ENCODE peak calls at places on chromosomes 11 and 22, in five cellular contexts. S, B, K, P and O are unnamed samples.
A peak's percentile ranks its signal among the peaks of the same experiment; 100 is the strongest.

GRCh38 chr22:25388415-25388814 is 169.0 kb downstream of the CRYBB2 start:
- DNase-seq in S (no peak), B (no peak), K (no peak), P (no peak), O (no peak)

GRCh38 chr11:57368106-57368826 is 12.7 kb downstream of the PRG3 start:
- DNase-seq in S (no peak), B (no peak), K (no peak), P (no peak), O (no peak)

GRCh38 chr11:100980156-100980555 is 149.5 kb downstream of the PGR start:
- DNase-seq in S (peak; percentile 22), B (no peak), K (no peak), P (no peak), O (no peak)

GRCh38 chr22:46491936-46492335 is 45.5 kb downstream of the CELSR1 start:
- DNase-seq in S (no peak), B (no peak), K (no peak), P (no peak), O (no peak)

GRCh38 chr11:130472434-130472961 is 24.1 kb downstream of the ADAMTS15 start:
- DNase-seq in S (no peak), B (no peak), K (no peak), P (no peak), O (no peak)

GRCh38 chr11:64100345-64100744 is 64.6 kb downstream of the FLRT1 start:
- DNase-seq in S (no peak), B (no peak), K (no peak), P (no peak), O (no peak)

GRCh38 chr11:68025047-68025446 is 5.4 kb upstream of the NDUFS8 start:
- DNase-seq in S (no peak), B (no peak), K (no peak), P (no peak), O (no peak)

GRCh38 chr11:76769071-76769560 is 14.0 kb upstream of the TSKU start:
- DNase-seq in S (no peak), B (no peak), K (peak; percentile 50), P (no peak), O (no peak)

GRCh38 chr11:21975242-21975641 is 217.6 kb upstream of the ANO5 start:
- DNase-seq in S (peak; percentile 31), B (no peak), K (no peak), P (no peak), O (no peak)

GRCh38 chr11:6202036-6202435 is 3.0 kb downstream of the OR52W1 start:
- DNase-seq in S (no peak), B (no peak), K (no peak), P (no peak), O (no peak)

GRCh38 chr11:58059011-58059358 is 28.2 kb downstream of the OR6Q1 start:
- DNase-seq in S (peak; percentile 56), B (peak; percentile 30), K (no peak), P (no peak), O (no peak)

GRCh38 chr11:100902454-100903141 is 215.5 kb downstream of the ARHGAP42 start:
- DNase-seq in S (no peak), B (peak; percentile 24), K (no peak), P (no peak), O (no peak)

GRCh38 chr11:9754041-9754471 is 90.2 kb downstream of the SWAP70 start:
- DNase-seq in S (no peak), B (no peak), K (no peak), P (no peak), O (no peak)

GRCh38 chr11:20964985-20965384 is 295.6 kb downstream of the NELL1 start:
- DNase-seq in S (no peak), B (no peak), K (no peak), P (no peak), O (no peak)

GRCh38 chr11:14347991-14348390 is 11.0 kb downstream of the RRAS2 start:
- DNase-seq in S (no peak), B (no peak), K (no peak), P (no peak), O (no peak)

GRCh38 chr11:3221408-3222002 is 2.9 kb upstream of the MRGPRG start:
- DNase-seq in S (no peak), B (no peak), K (no peak), P (no peak), O (no peak)

GRCh38 chr11:61390161-61390560 is 2.2 kb upstream of the TMEM216 start:
- DNase-seq in S (no peak), B (no peak), K (no peak), P (no peak), O (no peak)

GRCh38 chr22:25555506-25556060 is 8.9 kb upstream of the GRK3 start:
- DNase-seq in S (no peak), B (no peak), K (no peak), P (no peak), O (no peak)

DNA sequence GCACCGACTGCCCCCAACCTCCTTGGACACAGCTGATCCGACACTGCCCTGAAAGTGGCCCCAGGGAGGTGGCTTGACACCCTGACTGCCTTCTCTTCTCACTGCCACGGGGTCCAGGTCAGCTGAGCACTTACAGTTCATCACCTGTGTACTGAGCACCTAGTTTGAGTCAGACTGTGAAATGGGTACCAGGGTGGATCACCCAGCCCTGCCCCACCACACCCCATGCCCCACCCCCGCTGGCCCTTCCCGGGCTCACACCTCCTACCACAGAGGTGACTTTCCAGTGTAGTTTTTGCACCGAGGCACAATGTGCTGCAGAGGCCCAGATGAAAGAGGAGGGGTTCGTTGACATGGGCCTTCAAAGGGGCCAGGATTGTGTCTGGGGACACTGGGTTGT is 59.5 kb downstream of the PRDM11 start:
- DNase-seq in S (no peak), B (no peak), K (no peak), P (no peak), O (no peak)
- H3K27me3 ChIP-seq in S (no peaks in the 10 kb centered on the region), B (no peaks in the 10 kb centered on the region), K (no peaks in the 10 kb centered on the region), P (no peaks in the 10 kb centered on the region), O (no peaks in the 10 kb centered on the region)

GRCh38 chr11:45850446-45850845 is 3.2 kb downstream of the CRY2 start:
- DNase-seq in S (no peak), B (no peak), K (no peak), P (no peak), O (peak; percentile 11)

GRCh38 chr11:45853616-45854219 is 6.4 kb downstream of the CRY2 start:
- DNase-seq in S (no peak), B (no peak), K (no peak), P (no peak), O (no peak)

GRCh38 chr11:45855308-45855707 is 8.0 kb downstream of the CRY2 start:
- DNase-seq in S (no peak), B (no peak), K (no peak), P (no peak), O (no peak)

GRCh38 chr11:45852018-45852711 is 4.9 kb downstream of the CRY2 start:
- DNase-seq in S (no peak), B (no peak), K (no peak), P (no peak), O (no peak)

GRCh38 chr11:45852712-45853101 is 5.4 kb downstream of the CRY2 start:
- DNase-seq in S (no peak), B (no peak), K (no peak), P (no peak), O (no peak)
- TF ChIP-seq CTCF in S (no peak), B (no peak), K (no peak), P (no peak), O (no peak)

GRCh38 chr11:54832676-54833075 is 126.0 kb downstream of the OR4A5 start:
- DNase-seq in S (no peak), B (no peak), K (no peak), P (no peak), O (no peak)
- H3K9me3 ChIP-seq in S (peaks cover 46% of the 10 kb centered on the region), B (peaks cover 2% of the 10 kb centered on the region), K (no peaks in the 10 kb centered on the region), P (peaks cover 30% of the 10 kb centered on the region), O (peaks cover 38% of the 10 kb centered on the region)

DNA sequence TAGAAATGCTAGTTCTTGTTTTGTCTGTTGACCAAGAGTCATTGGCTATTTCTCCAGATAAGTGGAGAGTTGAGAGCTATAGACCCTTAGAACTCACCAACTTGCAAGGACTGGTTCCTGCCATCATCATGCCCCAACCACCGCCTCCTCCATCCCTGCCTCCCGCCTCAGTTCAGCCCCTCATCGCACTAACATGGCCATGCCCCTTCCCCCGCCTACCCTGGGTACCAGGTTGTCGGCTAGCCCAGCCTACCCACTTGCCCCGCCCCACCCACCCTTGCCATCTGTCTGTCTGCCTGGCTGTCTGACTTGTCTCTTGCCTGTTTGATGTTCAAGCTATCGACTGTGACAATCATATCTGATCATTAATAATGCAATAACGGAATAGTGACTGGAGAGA is 154.1 kb downstream of the TRIM29 start:
- DNase-seq in S (no peak), B (no peak), K (no peak), P (no peak), O (no peak)
- H3K27me3 ChIP-seq in S (no peaks in the 10 kb centered on the region), B (no peaks in the 10 kb centered on the region), K (no peaks in the 10 kb centered on the region), P (no peaks in the 10 kb centered on the region), O (peaks cover 5% of the 10 kb centered on the region)

GRCh38 chr11:113369411-113369810 is 18.2 kb upstream of the ANKK1 start:
- DNase-seq in S (no peak), B (no peak), K (no peak), P (no peak), O (no peak)

GRCh38 chr11:113373306-113373705 is 14.3 kb upstream of the ANKK1 start:
- DNase-seq in S (no peak), B (no peak), K (no peak), P (no peak), O (no peak)

GRCh38 chr11:113373981-113374560 is 13.5 kb upstream of the ANKK1 start:
- DNase-seq in S (no peak), B (no peak), K (no peak), P (no peak), O (no peak)

GRCh38 chr11:113370634-113371033 is 16.9 kb upstream of the ANKK1 start:
- DNase-seq in S (no peak), B (no peak), K (no peak), P (no peak), O (no peak)

DNA sequence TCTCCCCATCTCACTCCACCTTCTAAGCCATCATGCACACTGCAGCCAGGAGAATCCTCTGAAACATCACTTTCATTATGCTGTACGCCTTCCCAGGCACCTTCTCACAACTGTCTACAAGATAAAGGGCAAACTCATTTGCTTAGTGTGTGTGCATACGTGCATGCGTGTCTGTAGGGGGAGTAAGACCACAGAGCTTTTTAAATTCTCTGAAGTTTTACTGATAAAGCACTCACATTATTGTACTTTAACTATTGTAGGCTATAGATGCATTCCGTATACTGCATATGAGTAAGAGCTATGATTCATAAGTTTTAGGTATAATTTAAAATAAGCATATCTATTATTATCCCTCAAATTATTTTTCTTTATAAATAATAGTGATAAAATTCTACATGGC is 15.3 kb upstream of the ANKK1 start:
- DNase-seq in S (no peak), B (no peak), K (no peak), P (no peak), O (no peak)
- TF ChIP-seq CTCF in S (peak; percentile 22), B (no peak), K (no peak), P (no peak), O (no peak)

DNA sequence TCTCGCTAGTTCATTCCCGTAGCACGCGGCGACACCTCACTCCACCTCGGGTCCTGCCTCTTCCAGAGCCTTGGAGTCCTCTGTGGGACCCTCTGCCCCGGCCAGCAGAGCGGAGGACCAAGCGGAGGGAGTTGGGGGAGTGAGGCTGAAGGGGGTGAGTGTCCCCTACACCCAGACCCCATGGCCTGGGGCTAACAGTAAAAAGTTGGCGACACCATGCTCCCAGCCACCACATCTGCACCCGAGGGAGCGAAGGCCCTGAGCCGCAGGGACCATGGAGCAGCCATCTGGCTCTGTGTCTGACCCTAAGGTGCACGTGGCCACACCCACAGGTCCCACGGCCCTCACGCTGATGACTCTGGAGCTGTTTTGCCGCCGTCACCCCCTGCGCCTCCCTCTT is 293.8 kb downstream of the BRD1 start:
- DNase-seq in S (no peak), B (no peak), K (no peak), P (no peak), O (peak; percentile 16)
- H3K9me3 ChIP-seq in S (no peaks in the 10 kb centered on the region), B (no peaks in the 10 kb centered on the region), K (no peaks in the 10 kb centered on the region), P (no peaks in the 10 kb centered on the region), O (no peaks in the 10 kb centered on the region)